ENCODE peak calls at places on chromosomes 3 and 15, in eight cellular contexts. G, T, X, B, Z, R, A and Q are unnamed samples.
A peak's percentile ranks its signal among the peaks of the same experiment; 100 is the strongest.

GRCh38 chr3:69838696-69839515 is 99.6 kb downstream of the MITF start:
- DNase-seq in Z (no peak), B (no peak), G (no peak), R (peak; percentile 31), A (no peak), T (no peak), X (no peak), Q (no peak)

GRCh38 chr15:89888214-89888804 is 5.5 kb downstream of the AP3S2 start:
- DNase-seq in G (no peak), B (no peak), A (no peak), X (peak; percentile 37), Z (no peak), T (peak; percentile 58), R (no peak), Q (no peak)

GRCh38 chr3:62415312-62415791 is 42.0 kb upstream of the FEZF2 start:
- DNase-seq in Z (no peak), R (peak; percentile 6), A (no peak), G (no peak), T (no peak), B (no peak), X (peak; percentile 98), Q (no peak)

GRCh38 chr3:160168290-160168689 is 56.9 kb upstream of the C3orf80 start:
- DNase-seq in X (no peak), T (no peak), B (no peak), G (no peak), R (no peak), A (no peak), Z (no peak), Q (no peak)

GRCh38 chr3:185687479-185687878 is 101.4 kb downstream of the SENP2 start:
- DNase-seq in Z (no peak), T (no peak), X (no peak), R (no peak), B (no peak), G (no peak), A (no peak), Q (no peak)

GRCh38 chr3:15462451-15462850 is 35.1 kb downstream of the EAF1 start:
- DNase-seq in X (no peak), R (no peak), Z (no peak), A (no peak), T (no peak), G (no peak), B (no peak), Q (no peak)

GRCh38 chr3:9930804-9931418 is 2.7 kb upstream of the CRELD1 start:
- DNase-seq in R (no peak), A (no peak), G (no peak), X (no peak), B (no peak), Z (no peak), T (no peak), Q (no peak)

GRCh38 chr15:63061971-63062370 is 19.4 kb downstream of the TPM1 start:
- DNase-seq in X (no peak), Z (no peak), G (no peak), A (no peak), T (no peak), R (no peak), B (no peak), Q (no peak)

GRCh38 chr15:101025896-101026631 is 106.9 kb downstream of the LRRK1 start:
- DNase-seq in Z (no peak), R (no peak), B (no peak), G (peak; percentile 52), T (no peak), X (no peak), A (peak; percentile 2), Q (no peak)

GRCh38 chr15:59311245-59311644 is 61.4 kb downstream of the MYO1E start:
- DNase-seq in G (no peak), B (no peak), R (no peak), Z (no peak), X (peak; percentile 34), T (no peak), A (no peak), Q (no peak)

GRCh38 chr15:51874751-51875644 is 45.5 kb downstream of the TMOD3 start:
- DNase-seq in X (no peak), R (no peak), T (no peak), Z (no peak), B (no peak), A (peak; percentile 40), G (no peak), Q (no peak)

GRCh38 chr3:55270976-55271375 is 216.1 kb downstream of the WNT5A start:
- DNase-seq in G (no peak), B (no peak), A (no peak), R (no peak), X (no peak), Z (no peak), T (no peak), Q (no peak)

GRCh38 chr3:72003936-72004335 is 219.0 kb upstream of the PROK2 start:
- DNase-seq in A (no peak), B (no peak), Z (no peak), G (no peak), R (no peak), T (no peak), X (no peak), Q (no peak)

GRCh38 chr3:64650096-64650622 is 37.6 kb downstream of the ADAMTS9 start:
- DNase-seq in X (no peak), G (no peak), T (no peak), R (no peak), Z (no peak), A (no peak), B (no peak), Q (no peak)

GRCh38 chr15:31369716-31370115 is 43.1 kb downstream of the KLF13 start:
- DNase-seq in A (no peak), G (no peak), Z (no peak), B (no peak), T (no peak), R (no peak), X (no peak), Q (no peak)

GRCh38 chr3:98744283-98744682 is 18.9 kb upstream of the ST3GAL6 start:
- DNase-seq in Z (no peak), A (no peak), G (no peak), R (no peak), B (no peak), X (no peak), T (no peak), Q (no peak)

GRCh38 chr3:177441281-177441812 is 244.1 kb upstream of the TBL1XR1 start:
- DNase-seq in G (no peak), X (no peak), R (no peak), T (no peak), B (no peak), Z (no peak), A (no peak), Q (no peak)

GRCh38 chr3:53613111-53613510 is 118.7 kb downstream of the CACNA1D start:
- DNase-seq in A (no peak), G (no peak), R (peak; percentile 85), T (no peak), Z (no peak), X (no peak), B (no peak), Q (no peak)